ENCODE peak calls at places on chromosomes 13 and 19, in six cellular contexts. B is mesenteric fat pad; U is adrenal gland; I is activated T-cell treated with anti-CD3 and anti-CD28 coated beads, Interleukin-2, amount 50 U/mL, for 24 hours; Q is heart right ventricle; V is effector memory CD8-positive, alpha-beta T cell. E is an unnamed sample.

GRCh38 chr13:30829788-30830637 is 76.1 kb upstream of the MEDAG start:
- DNase-seq in U (no peak), B (no peak), V (no peak), I (no peak), Q (no peak), E (no peak)

GRCh38 chr19:5978606-5979552 is 939 bp upstream of the RANBP3 start:
- DNase-seq in V (no peak), U (no peak), B (no peak), Q (no peak), I (peak), E (no peak)

GRCh38 chr13:113207890-113208423 is 512 bp downstream of the PCID2 start:
- DNase-seq in I (no peak), B (no peak), V (no peak), Q (peak), U (peak), E (no peak)

GRCh38 chr13:98984118-98984517 is 6.3 kb upstream of the DOCK9 start:
- DNase-seq in B (no peak), V (no peak), U (no peak), I (no peak), Q (no peak), E (no peak)

GRCh38 chr19:34725400-34725799 is 8.6 kb upstream of the ZNF181 start:
- DNase-seq in U (no peak), I (no peak), Q (no peak), B (no peak), V (no peak), E (no peak)

GRCh38 chr19:33404506-33404905 is 31.0 kb downstream of the CEBPG start:
- DNase-seq in I (no peak), B (peak), Q (no peak), V (no peak), U (no peak), E (peak)

GRCh38 chr13:72204291-72204690 is 337.3 kb upstream of the DACH1 start:
- DNase-seq in Q (no peak), B (no peak), U (no peak), V (no peak), I (no peak), E (no peak)

GRCh38 chr13:113140677-113141590 is 17.5 kb upstream of the PROZ start:
- DNase-seq in B (peak), V (no peak), I (peak), U (peak), Q (no peak), E (no peak)

GRCh38 chr13:35979378-35979911 is 151.7 kb downstream of the DCLK1 start:
- DNase-seq in V (no peak), I (no peak), B (no peak), U (peak), Q (peak), E (peak)

GRCh38 chr13:102800145-102801041 is 1.5 kb downstream of the BIVM start:
- DNase-seq in B (peak), I (peak), U (peak), Q (peak), V (peak), E (peak)

GRCh38 chr19:4501005-4501591 is 17.2 kb downstream of the PLIN4 start:
- DNase-seq in B (no peak), I (no peak), V (no peak), U (no peak), Q (no peak), E (no peak)

GRCh38 chr19:32041681-32042292 is 303.6 kb upstream of the ZNF507 start:
- DNase-seq in Q (peak), B (no peak), V (no peak), I (no peak), U (peak), E (peak)

GRCh38 chr13:20446405-20446804 is 79.3 kb downstream of the CRYL1 start:
- DNase-seq in V (no peak), Q (no peak), I (no peak), B (no peak), U (no peak), E (no peak)

GRCh38 chr13:20492641-20493040 is 33.0 kb downstream of the CRYL1 start:
- DNase-seq in Q (no peak), I (peak), V (peak), B (no peak), U (peak), E (no peak)

GRCh38 chr13:53206455-53206854 is 177.8 kb downstream of the OLFM4 start:
- DNase-seq in B (no peak), V (no peak), Q (no peak), I (no peak), U (no peak), E (no peak)

GRCh38 chr13:106038752-106039151 is 496.7 kb downstream of the EFNB2 start:
- DNase-seq in I (no peak), V (no peak), B (no peak), U (no peak), Q (no peak), E (no peak)

GRCh38 chr19:42291437-42291815 is 10.5 kb upstream of the PRR19 start:
- DNase-seq in V (no peak), B (no peak), Q (no peak), I (no peak), U (no peak), E (no peak)

GRCh38 chr19:2154587-2155075 is 3.3 kb upstream of the AP3D1 start:
- DNase-seq in U (no peak), Q (no peak), I (no peak), B (no peak), V (no peak), E (no peak)

GRCh38 chr19:23554548-23554947 is 132.5 kb downstream of the ZNF675 start:
- DNase-seq in B (no peak), Q (no peak), I (no peak), U (no peak), V (no peak), E (no peak)

GRCh38 chr19:33394006-33394722 is 20.7 kb downstream of the CEBPG start:
- DNase-seq in B (no peak), Q (peak), I (no peak), U (no peak), V (no peak), E (peak)

GRCh38 chr13:110263906-110264305 is 43.1 kb downstream of the COL4A1 start:
- DNase-seq in I (no peak), B (no peak), U (no peak), V (no peak), Q (no peak), E (no peak)

GRCh38 chr13:113592571-113592970 is 8.0 kb downstream of the TFDP1 start:
- DNase-seq in Q (no peak), U (peak), V (no peak), I (no peak), B (peak), E (no peak)

GRCh38 chr13:44303681-44304432 is 69.8 kb upstream of the SERP2 start:
- DNase-seq in I (no peak), B (no peak), U (peak), Q (peak), V (no peak), E (peak)

GRCh38 chr13:66723606-66724005 is 506.5 kb downstream of the PCDH9 start:
- DNase-seq in B (no peak), V (no peak), U (no peak), I (no peak), Q (no peak), E (no peak)

GRCh38 chr19:32824136-32824835 is 45.3 kb downstream of the SLC7A9 start:
- DNase-seq in Q (no peak), U (no peak), B (peak), V (no peak), I (no peak), E (no peak)

GRCh38 chr13:41700790-41701310 is 243.5 kb downstream of the RGCC start:
- DNase-seq in V (no peak), I (no peak), U (peak), B (no peak), Q (no peak), E (no peak)

GRCh38 chr13:105719861-105720260 is 815.6 kb downstream of the EFNB2 start:
- DNase-seq in Q (no peak), I (no peak), U (no peak), B (no peak), V (no peak), E (no peak)

GRCh38 chr13:31962661-31963345 is 68.8 kb upstream of the FRY start:
- DNase-seq in I (no peak), U (no peak), B (no peak), V (no peak), Q (no peak), E (no peak)

GRCh38 chr19:15282311-15282705 is 50.0 kb downstream of the BRD4 start:
- DNase-seq in B (no peak), U (no peak), I (no peak), V (no peak), Q (no peak), E (no peak)

GRCh38 chr19:3818479-3818878 is 32.3 kb upstream of the MATK start:
- DNase-seq in V (no peak), I (no peak), B (no peak), Q (no peak), U (no peak), E (no peak)

GRCh38 chr19:8935460-8935859 is 74.7 kb downstream of the MUC16 start:
- DNase-seq in U (no peak), B (peak), Q (no peak), V (no peak), I (no peak), E (no peak)

GRCh38 chr19:49888478-49888901 is 8.2 kb downstream of the IL4I1 start:
- DNase-seq in B (no peak), I (no peak), U (no peak), V (no peak), Q (no peak), E (no peak)

GRCh38 chr19:29623726-29624488 is 17.8 kb downstream of the POP4 start:
- DNase-seq in Q (no peak), U (no peak), V (peak), B (no peak), I (peak), E (no peak)

E was measured in right cardiac atrium.